ENCODE peak calls at places on chromosomes 13 and 19, in ten cellular contexts. V, N, F, K, Y, U, D, B, P and S are unnamed samples.

GRCh38 chr19:14554382-14554812 is 17.5 kb downstream of the NDUFB7 start:
- DNase-seq in F (no peak), D (no peak), B (no peak), Y (no peak), V (no peak), N (peak; percentile 38), P (no peak), U (no peak), K (no peak), S (no peak)

GRCh38 chr13:110287031-110287828 is 19.7 kb downstream of the COL4A1 start:
- DNase-seq in V (no peak), U (no peak), F (no peak), N (no peak), P (no peak), D (no peak), Y (no peak), B (no peak), K (peak; percentile 65), S (peak; percentile 75)

GRCh38 chr13:98202026-98202425 is 25.0 kb upstream of the RNF113B start:
- DNase-seq in Y (no peak), D (no peak), F (no peak), U (no peak), K (no peak), P (no peak), N (no peak), B (no peak), V (no peak), S (no peak)

GRCh38 chr13:99392806-99393135 is 85.6 kb upstream of the GPR183 start:
- DNase-seq in B (no peak), N (no peak), V (no peak), K (peak; percentile 72), Y (no peak), U (no peak), P (no peak), D (no peak), F (no peak), S (no peak)

GRCh38 chr19:29552454-29553280 is 26.9 kb downstream of the VSTM2B start:
- DNase-seq in U (no peak), D (no peak), F (no peak), B (no peak), P (no peak), Y (no peak), K (peak; percentile 43), V (no peak), N (no peak), S (no peak)

GRCh38 chr13:114208134-114208533 is 26.6 kb upstream of the CDC16 start:
- DNase-seq in D (no peak), N (no peak), F (no peak), P (no peak), U (no peak), Y (no peak), V (no peak), K (no peak), B (no peak), S (no peak)

GRCh38 chr19:4967738-4968461 is 1.0 kb upstream of the KDM4B start:
- DNase-seq in D (no peak), K (no peak), V (peak; percentile 64), N (peak; percentile 18), F (peak; percentile 78), P (no peak), Y (no peak), B (no peak), U (no peak), S (peak; percentile 36)

GRCh38 chr19:45342911-45343310 is 2.4 kb downstream of the KLC3 start:
- DNase-seq in N (no peak), F (no peak), D (no peak), B (no peak), V (no peak), Y (no peak), K (no peak), P (no peak), U (no peak), S (no peak)

GRCh38 chr19:53463263-53463662 is 4.3 kb upstream of the ZNF813 start:
- DNase-seq in F (peak; percentile 7), Y (no peak), K (no peak), D (no peak), V (no peak), U (no peak), B (peak; percentile 67), P (peak; percentile 48), N (no peak), S (peak; percentile 12)

GRCh38 chr19:39558623-39559117 is 18.7 kb upstream of the EID2 start:
- DNase-seq in Y (no peak), K (no peak), V (no peak), P (no peak), B (no peak), D (no peak), N (no peak), U (no peak), F (no peak), S (no peak)

GRCh38 chr13:37074703-37075102 is 15.2 kb upstream of the SUPT20H start:
- DNase-seq in V (peak; percentile 65), N (peak; percentile 48), U (peak; percentile 67), P (no peak), B (no peak), Y (no peak), D (no peak), K (no peak), F (peak; percentile 55), S (peak; percentile 67)

GRCh38 chr13:60572003-60572792 is 175.2 kb downstream of the TDRD3 start:
- DNase-seq in N (peak; percentile 80), F (peak; percentile 77), V (peak; percentile 45), U (peak; percentile 58), Y (no peak), K (no peak), D (no peak), P (no peak), B (no peak), S (peak; percentile 83)

GRCh38 chr19:3222709-3223108 is 1.8 kb upstream of the CELF5 start:
- DNase-seq in F (no peak), B (no peak), P (no peak), Y (no peak), D (no peak), K (no peak), U (no peak), N (no peak), V (no peak), S (no peak)

GRCh38 chr19:3227054-3227626 is 2.7 kb downstream of the CELF5 start:
- DNase-seq in N (no peak), F (no peak), P (no peak), V (no peak), B (no peak), K (no peak), U (no peak), Y (no peak), D (no peak), S (no peak)

GRCh38 chr19:3225677-3226093 is 1.2 kb downstream of the CELF5 start:
- DNase-seq in F (no peak), D (no peak), N (no peak), P (no peak), K (no peak), U (no peak), Y (no peak), V (no peak), B (no peak), S (no peak)

GRCh38 chr19:3220576-3220975 is 3.9 kb upstream of the CELF5 start:
- DNase-seq in B (no peak), U (no peak), D (no peak), K (no peak), N (no peak), V (no peak), Y (no peak), P (no peak), F (no peak), S (no peak)

DNA sequence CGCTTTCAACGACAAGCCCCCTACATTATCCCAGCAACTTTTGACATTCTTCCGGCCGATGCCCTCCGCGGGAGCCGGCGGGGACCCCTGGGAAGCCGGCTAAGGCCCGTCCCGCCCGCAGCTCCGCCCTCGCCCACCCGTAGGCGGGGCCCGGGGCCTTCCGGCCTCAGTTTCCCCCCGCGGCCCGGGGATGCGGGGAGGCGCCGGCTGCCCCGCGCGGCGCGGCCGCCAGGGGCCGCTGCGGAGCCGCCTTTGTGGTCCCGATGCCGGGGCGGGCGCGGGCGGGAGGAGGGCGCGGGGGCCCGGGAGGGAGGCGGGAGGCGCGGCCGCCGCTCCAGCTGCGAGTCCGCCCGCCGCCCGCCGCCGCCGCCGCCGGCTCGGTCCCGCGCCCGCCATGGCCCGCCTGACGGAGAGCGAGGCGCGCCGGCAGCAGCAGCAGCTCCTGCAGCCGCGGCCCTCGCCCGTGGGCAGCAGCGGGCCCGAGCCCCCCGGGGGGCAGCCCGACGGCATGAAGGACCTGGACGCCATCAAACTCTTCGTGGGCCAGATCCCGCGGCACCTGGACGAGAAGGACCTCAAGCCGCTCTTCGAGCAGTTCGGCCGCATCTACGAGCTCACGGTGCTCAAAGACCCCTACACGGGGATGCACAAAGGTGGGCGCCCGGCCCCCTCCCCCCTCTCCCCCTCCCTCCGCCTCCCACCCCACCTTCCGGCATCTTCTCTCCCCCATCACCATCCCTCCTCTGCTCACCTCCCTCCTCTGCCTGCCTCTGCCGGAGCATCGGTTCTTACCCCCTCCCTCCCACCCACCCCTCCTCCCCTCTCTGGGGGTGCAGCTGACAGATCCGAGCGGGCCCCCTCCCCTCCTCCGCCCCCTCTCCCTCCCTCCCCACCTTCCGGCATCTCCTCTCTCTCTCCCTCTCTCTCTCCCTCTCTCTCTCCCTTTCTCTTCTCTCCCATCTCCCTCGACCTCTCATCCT is at the start of gene CELF5:
- DNase-seq in Y (no peak), P (no peak), K (no peak), F (no peak), V (peak; percentile 43), D (no peak), U (peak; percentile 11), N (peak; percentile 30), B (peak; percentile 38), S (peak; percentile 37)
- TF ChIP-seq CTCF in Y (peak; percentile 20), P (peak; percentile 38), K (no peak), F (no peak), V (no peak), D (peak; percentile 89), U (no peak), N (no peak), B (peak; percentile 62), S (no peak)

GRCh38 chr19:47239610-47240296 is 8.8 kb upstream of the BBC3 start:
- DNase-seq in D (no peak), B (peak; percentile 57), K (peak; percentile 89), N (no peak), Y (no peak), P (no peak), U (peak; percentile 55), F (no peak), V (peak; percentile 65), S (peak; percentile 19)
- H3K4me3 ChIP-seq in D (peak overlapping the region; percentile 20), B (peak overlapping the region; percentile 23), K (no peak overlapping the region), N (no peak overlapping the region), Y (peak overlapping the region; percentile 66), P (no peak overlapping the region), U (no peak overlapping the region), F (no peak overlapping the region), V (peak overlapping the region; percentile 17), S (peak overlapping the region; percentile 24)

DNA sequence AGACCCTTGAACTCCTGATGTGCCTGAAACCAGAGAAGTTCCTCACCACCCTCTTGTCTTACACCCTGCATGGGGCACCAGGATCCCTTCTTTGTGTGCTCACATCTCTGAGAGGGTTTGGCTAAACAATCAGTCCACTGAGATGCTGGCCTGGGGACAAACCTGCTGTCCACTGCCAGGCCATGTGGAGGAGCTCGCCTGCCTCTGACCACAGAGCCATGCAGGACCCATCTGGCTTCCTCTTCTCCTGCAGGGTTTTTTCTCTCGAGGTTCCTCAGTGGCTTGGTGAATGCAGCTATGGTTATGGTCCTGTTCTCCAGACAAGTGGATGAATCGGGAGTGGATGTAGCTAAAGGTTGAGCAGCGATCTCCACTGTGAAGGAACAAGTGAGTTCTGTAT is 49.1 kb upstream of the MEDAG start:
- DNase-seq in Y (no peak), F (no peak), P (no peak), B (no peak), V (no peak), D (no peak), N (no peak), K (peak; percentile 67), U (no peak), S (no peak)
- TF ChIP-seq CTCF in Y (no peak), F (no peak), P (no peak), B (no peak), V (no peak), D (no peak), N (no peak), K (no peak), U (no peak), S (no peak)

GRCh38 chr19:12779162-12779993 is 4.0 kb upstream of the HOOK2 start:
- DNase-seq in F (peak; percentile 93), Y (no peak), V (peak; percentile 96), U (peak; percentile 95), N (peak; percentile 27), P (no peak), B (peak; percentile 75), D (no peak), K (peak; percentile 90), S (peak; percentile 96)
- H3K4me3 ChIP-seq in F (peak overlapping the region; percentile 71), Y (peak overlapping the region; percentile 85), V (no peak overlapping the region), U (peak overlapping the region; percentile 78), N (no peak overlapping the region), P (peak overlapping the region; percentile 53), B (peak overlapping the region; percentile 48), D (no peak overlapping the region), K (no peak overlapping the region), S (peak overlapping the region; percentile 77)